ENCODE peak calls at places on chromosome 22, in four cellular contexts. C, I, F and O are unnamed samples. For H3K36me3, the result is how much of the 10 kb centered on the place peaks cover.

GRCh38 chr22:23525510-23525909 is 54.6 kb downstream of the IGLL1 start:
- DNase-seq in F (no peak), I (no peak), C (no peak), O (no peak)

GRCh38 chr22:23591203-23591791 is 11.2 kb upstream of the IGLL1 start:
- DNase-seq in C (peak), I (peak), F (peak), O (peak)

GRCh38 chr22:49087163-49087562 is 740.5 kb downstream of the BRD1 start:
- DNase-seq in C (no peak), F (no peak), I (no peak), O (no peak)

GRCh38 chr22:35452351-35452781 is 52.4 kb downstream of the MCM5 start:
- DNase-seq in F (no peak), I (peak), C (peak), O (peak)

GRCh38 chr22:36764641-36765040 is 11.3 kb downstream of the IFT27 start:
- DNase-seq in F (no peak), C (no peak), I (no peak), O (no peak)

GRCh38 chr22:47767403-47767802 is 1005.0 kb downstream of the TBC1D22A start:
- DNase-seq in F (no peak), I (no peak), C (no peak), O (no peak)

GRCh38 chr22:22871536-22872278 is 15.9 kb upstream of the IGLL5 start:
- DNase-seq in F (no peak), C (no peak), I (no peak), O (no peak)

GRCh38 chr22:39946571-39947407 is 13.4 kb upstream of the TMA7B start:
- DNase-seq in F (no peak), I (no peak), C (peak), O (no peak)

GRCh38 chr22:35648066-35649025 is at the start of gene APOL6:
- DNase-seq in F (peak), C (peak), I (peak), O (peak)

GRCh38 chr22:24037851-24038765 is 27.0 kb downstream of the CABIN1 start:
- DNase-seq in C (no peak), F (no peak), I (no peak), O (no peak)

GRCh38 chr22:32457031-32457430 is 7.2 kb downstream of the BPIFC start:
- DNase-seq in F (no peak), C (no peak), I (no peak), O (no peak)

GRCh38 chr22:17672417-17672991 is 33.9 kb downstream of the BCL2L13 start:
- DNase-seq in C (no peak), F (no peak), I (no peak), O (no peak)

GRCh38 chr22:44419429-44419828 is 78.6 kb downstream of the RTL6 start:
- DNase-seq in F (no peak), C (no peak), I (no peak), O (no peak)

GRCh38 chr22:30565341-30565740 is 9.1 kb downstream of the GAL3ST1 start:
- DNase-seq in I (no peak), C (no peak), F (no peak), O (no peak)

GRCh38 chr22:17107547-17107810 is 13.7 kb downstream of the TMEM121B start:
- DNase-seq in F (no peak), C (no peak), I (no peak), O (no peak)

GRCh38 chr22:19518568-19519030 is 5.6 kb downstream of the CLDN5 start:
- DNase-seq in C (no peak), F (no peak), I (no peak), O (no peak)

GRCh38 chr22:19520566-19521305 is 3.5 kb downstream of the CLDN5 start:
- DNase-seq in C (no peak), I (no peak), F (no peak), O (no peak)

GRCh38 chr22:19517919-19518567 is 6.2 kb downstream of the CLDN5 start:
- DNase-seq in C (no peak), I (no peak), F (no peak), O (no peak)

GRCh38 chr22:19519041-19519926 is 4.9 kb downstream of the CLDN5 start:
- DNase-seq in I (no peak), C (no peak), F (no peak), O (no peak)

DNA sequence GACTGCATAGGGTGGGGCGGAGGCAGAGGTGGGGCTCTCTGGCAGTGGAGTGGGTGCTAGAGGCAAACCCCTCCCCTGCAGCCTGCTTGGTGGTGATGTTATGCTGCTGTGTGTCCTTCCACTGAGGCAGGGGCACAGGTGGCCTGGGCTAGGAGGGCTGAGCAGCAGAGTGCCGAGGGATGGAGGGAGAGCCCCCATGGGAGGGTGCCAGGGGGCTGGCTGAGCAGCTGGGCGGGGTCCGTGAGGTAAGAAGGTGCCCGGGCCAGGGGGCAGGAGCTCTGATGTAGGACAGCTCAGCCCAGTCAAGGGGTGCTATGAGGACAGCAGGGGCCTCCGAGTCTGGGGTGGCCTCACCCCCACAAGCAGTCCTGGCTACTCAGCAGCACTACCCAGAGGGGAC is 4.2 kb downstream of the CLDN5 start:
- DNase-seq in C (no peak), F (no peak), I (no peak), O (no peak)
- H3K36me3 ChIP-seq in C (under half), F (under half), I (under half), O (under half)

DNA sequence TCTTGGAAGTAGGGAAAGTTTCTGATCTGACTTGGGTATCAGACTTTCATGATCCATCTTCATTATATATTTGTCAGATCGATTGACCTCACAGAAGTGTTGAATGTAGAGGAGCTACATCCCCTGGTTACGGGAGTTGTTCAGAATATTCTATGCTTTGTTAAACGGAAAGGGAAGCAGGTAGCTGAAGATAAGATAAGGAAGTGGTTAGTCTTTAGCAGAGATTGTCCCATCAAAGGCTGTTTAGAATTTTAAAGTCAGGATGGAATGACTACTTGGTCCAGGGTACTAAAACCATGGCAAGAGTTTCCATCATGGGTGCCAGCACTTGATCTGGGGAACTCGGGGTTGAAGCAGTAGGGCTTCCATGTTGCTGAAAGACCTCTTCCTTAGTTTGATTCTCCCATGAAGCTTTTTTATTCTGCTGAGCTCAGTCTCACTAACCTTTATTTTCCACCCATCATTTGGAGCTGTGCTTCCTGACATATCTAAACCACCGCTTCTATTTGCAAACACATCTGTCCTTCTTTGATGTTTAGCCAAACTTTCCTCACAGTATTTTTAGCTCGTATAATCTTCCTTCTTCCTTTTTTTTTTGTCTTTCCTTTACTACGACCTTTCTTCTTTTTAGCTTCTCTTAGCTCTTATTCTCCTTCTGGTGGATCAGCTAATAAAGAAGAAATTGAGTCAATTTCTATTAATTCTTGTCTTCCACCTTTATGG is 4.0 kb upstream of the C22orf31 start:
- DNase-seq in F (no peak), I (no peak), C (no peak), O (no peak)
- H3K36me3 ChIP-seq in F (under half), I (under half), C (under half), O (under half)

DNA sequence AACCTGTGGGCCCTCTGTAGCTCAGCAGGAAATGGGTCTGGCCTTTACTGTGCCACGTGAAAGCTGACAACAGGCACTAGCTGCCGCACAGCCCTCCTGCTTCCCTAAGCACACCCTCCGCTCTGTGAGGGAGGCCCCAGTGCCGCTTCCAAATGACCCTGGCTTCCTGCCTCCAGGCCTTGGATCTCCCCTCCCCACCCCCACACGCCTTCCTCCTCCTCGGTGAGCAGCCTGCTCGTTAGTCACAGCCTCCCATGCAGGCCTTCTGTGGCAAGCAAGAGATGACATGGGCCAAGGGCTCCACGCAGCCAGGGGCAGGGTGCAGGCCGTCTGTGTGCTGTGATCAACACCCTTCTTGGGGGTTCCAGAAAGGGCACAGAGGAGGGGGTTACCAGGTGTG is 15.3 kb upstream of the RASL10A start:
- DNase-seq in I (no peak), C (no peak), F (no peak), O (no peak)
- H3K36me3 ChIP-seq in I (under half), C (under half), F (under half), O (half or more)

DNA sequence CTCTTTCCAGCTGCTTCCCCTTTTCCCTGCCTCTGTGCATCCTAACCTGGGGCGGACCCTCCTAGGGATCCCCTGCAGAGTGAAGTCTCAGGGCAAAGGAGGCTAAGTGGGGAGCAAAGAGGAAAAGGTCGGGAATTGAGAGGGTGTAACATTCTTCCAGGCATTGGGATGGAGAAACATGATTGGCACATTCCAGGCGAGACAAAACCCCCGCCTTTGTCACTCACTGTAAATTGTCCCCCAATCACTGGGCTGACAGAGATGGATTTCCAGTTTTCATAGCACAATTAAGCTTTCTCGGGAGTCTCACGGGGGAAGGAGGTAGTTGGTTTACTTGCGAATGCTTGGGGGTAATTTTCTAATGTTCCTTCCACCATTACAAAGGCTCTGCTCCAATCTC is 74.9 kb downstream of the MIAT start:
- DNase-seq in F (no peak), I (no peak), C (no peak), O (no peak)
- H3K36me3 ChIP-seq in F (under half), I (under half), C (under half), O (under half)

DNA sequence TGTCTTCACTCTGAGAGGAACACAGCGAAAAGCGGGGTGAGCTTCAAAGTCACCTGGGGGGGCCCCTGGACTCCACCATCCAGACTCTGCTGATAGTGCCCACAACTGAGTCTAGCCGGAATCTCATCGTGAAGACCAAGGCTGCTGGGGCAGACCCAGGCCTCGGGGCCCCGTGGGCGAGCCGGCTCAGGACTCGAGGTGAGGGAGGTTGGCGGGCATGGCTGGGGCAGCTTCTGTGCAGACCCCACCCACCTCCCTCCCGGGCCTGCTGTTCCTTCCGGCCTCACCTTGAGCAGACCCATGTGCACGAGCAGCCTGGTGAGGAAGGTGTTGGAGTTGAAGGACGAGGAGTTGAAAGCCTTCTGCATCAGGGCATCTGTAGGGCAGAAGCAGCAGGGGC is 8.7 kb upstream of the CHADL start:
- DNase-seq in C (no peak), F (no peak), I (no peak), O (no peak)
- H3K36me3 ChIP-seq in C (under half), F (half or more), I (under half), O (half or more)

GRCh38 chr22:20052309-20053250 is 27.5 kb upstream of the DGCR8 start:
- DNase-seq in C (no peak), F (no peak), I (peak), O (no peak)
- H3K36me3 ChIP-seq in C (under half), F (under half), I (under half), O (under half)

GRCh38 chr22:42565956-42566355 is 12.2 kb downstream of the SERHL2 start:
- DNase-seq in C (no peak), F (no peak), I (no peak), O (no peak)
- H3K36me3 ChIP-seq in C (under half), F (under half), I (under half), O (under half)

DNA sequence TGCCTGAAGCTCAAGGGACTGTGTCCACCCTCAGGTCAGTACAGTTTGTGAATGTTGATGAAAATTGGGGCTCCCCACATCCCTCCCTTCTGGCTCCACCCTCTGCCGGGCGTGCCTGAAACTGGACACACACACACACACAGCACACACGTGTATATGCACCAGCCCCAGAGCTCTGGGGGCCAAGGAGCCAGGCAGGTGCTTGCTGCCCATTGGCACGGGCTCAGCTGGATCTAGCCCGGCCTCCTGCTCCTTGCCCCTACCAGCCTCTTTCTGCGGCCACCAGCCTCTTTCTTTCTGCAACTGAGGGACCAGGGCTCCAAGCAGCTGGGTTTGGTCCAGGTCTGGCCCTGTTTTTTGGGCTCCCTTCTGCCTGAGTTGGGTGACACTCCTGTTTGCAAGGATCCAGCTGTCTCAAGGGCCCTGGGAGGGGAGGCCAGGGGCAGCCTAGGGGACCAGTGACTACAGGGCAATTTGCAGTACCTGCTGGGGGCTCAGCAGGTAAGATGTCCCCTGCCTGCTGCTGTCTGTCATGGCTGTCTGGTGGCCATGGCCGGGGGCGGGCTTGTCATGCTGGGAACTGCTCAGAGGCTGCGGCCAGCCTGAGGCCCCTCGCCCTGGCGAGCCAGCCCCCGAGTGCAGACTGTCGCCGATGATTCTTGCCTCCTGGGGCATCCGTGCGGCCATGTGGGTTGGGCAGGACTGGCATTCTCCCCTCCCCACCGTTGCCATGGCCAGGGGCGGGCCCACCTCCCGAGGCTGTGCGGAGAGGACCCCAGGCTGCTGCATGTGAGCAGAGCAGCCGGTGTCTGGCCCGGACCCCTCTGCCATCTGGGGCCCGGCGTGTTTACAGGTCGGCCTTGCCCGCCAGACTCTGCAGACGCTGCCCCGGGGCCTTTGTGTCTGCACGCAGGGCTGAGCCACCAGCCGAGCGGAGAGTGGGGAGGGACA is 51.5 kb upstream of the PPARA start:
- DNase-seq in F (no peak), I (no peak), C (no peak), O (no peak)
- H3K36me3 ChIP-seq in F (under half), I (under half), C (under half), O (under half)

DNA sequence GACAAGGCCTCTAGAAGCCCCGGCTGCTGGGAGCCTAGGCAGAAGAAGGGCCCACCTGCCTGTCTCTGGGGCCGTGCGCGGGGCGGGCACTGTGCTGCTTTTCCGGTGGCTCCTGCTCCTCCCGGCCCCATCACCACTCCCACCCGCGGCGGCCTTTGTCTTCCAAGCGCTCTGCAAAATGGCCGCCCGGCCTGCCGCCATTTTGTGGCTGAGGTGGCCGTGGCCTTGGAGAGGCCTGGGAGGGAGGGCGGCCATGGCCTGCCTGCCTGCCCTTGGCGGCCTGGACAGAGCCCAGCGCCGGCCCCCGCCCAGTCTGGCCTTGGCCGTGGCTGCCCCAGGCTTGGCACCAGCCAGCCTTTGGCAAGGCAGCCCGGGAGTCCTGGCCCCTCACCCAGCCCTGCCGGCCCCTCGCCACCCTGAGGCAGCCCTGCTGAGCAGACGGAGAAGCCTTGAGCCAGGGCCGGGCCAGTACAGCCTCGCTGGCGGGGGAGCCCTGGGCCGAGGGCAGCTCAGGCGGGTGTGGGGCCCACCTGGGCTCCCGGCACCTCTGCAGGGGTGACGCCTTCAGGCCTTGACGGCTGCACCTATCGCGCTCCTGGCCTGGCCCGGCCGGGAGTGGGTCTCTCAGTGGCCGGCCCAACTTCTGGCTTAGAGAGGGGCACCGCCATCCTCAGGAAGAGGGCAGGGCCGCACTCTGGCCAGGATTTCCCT is 46.0 kb upstream of the PPARA start:
- DNase-seq in C (peak), I (no peak), F (no peak), O (no peak)
- H3K36me3 ChIP-seq in C (under half), I (under half), F (under half), O (half or more)

GRCh38 chr22:38685761-38686160 is 4.0 kb downstream of the TOMM22 start:
- DNase-seq in I (no peak), C (no peak), F (no peak), O (no peak)
- H3K36me3 ChIP-seq in I (under half), C (under half), F (under half), O (under half)